ENCODE peak calls at places on chromosomes 3 and 15, in eight cellular contexts. E is fibroblast of the conjunctiva; T is left colon; U is CD4-positive, alpha-beta T cell; A is stimulated activated CD4-positive, alpha-beta T cell treated with anti-CD3 and anti-CD28 coated beads, Interleukin-1b, Interleukin-23, amount 100 ng/mL, for 4 hours; K is GM03348; S is tibial nerve; Z is stomach. M is an unnamed sample.

GRCh38 chr3:77039606-77040553 is at the start of gene ROBO2:
- DNase-seq in U (no peak), S (no peak), A (no peak), Z (no peak), T (peak; percentile 29), K (peak; percentile 18), E (no peak), M (no peak)

GRCh38 chr3:15319575-15319974 is 12.8 kb downstream of the SH3BP5 start:
- DNase-seq in E (no peak), K (peak; percentile 46), T (no peak), S (peak; percentile 57), Z (no peak), U (no peak), A (no peak), M (no peak)

GRCh38 chr3:44411031-44411645 is 66.3 kb downstream of the ZNF445 start:
- DNase-seq in U (no peak), T (no peak), S (no peak), K (no peak), A (no peak), Z (no peak), E (no peak), M (no peak)

GRCh38 chr15:75034615-75035014 is 11.2 kb downstream of the PPCDC start:
- DNase-seq in A (no peak), U (no peak), S (no peak), T (no peak), E (no peak), K (no peak), Z (no peak), M (no peak)

GRCh38 chr15:69414702-69415161 is 583 bp downstream of the KIF23 start:
- DNase-seq in E (peak; percentile 77), U (no peak), K (peak; percentile 88), T (peak; percentile 26), A (no peak), Z (no peak), S (no peak), M (no peak)

GRCh38 chr15:73082719-73083275 is 30.5 kb downstream of the NEO1 start:
- DNase-seq in U (no peak), S (no peak), E (no peak), T (no peak), Z (no peak), A (no peak), K (no peak), M (no peak)

GRCh38 chr3:28349397-28350000 is 875 bp upstream of the AZI2 start:
- DNase-seq in S (peak; percentile 12), E (no peak), Z (no peak), K (peak; percentile 13), T (no peak), U (no peak), A (no peak), M (no peak)

GRCh38 chr3:78857494-78858111 is 910.2 kb downstream of the ROBO1 start:
- DNase-seq in T (no peak), S (no peak), K (no peak), E (no peak), Z (no peak), A (no peak), U (no peak), M (no peak)

GRCh38 chr3:75863130-75863529 is 77.8 kb upstream of the ZNF717 start:
- DNase-seq in K (no peak), U (no peak), T (no peak), A (no peak), Z (no peak), S (no peak), E (no peak), M (no peak)

GRCh38 chr3:59263152-59263551 is 213.3 kb upstream of the CFAP20DC start:
- DNase-seq in S (no peak), K (no peak), T (no peak), A (no peak), E (no peak), U (no peak), Z (no peak), M (no peak)

GRCh38 chr15:78316211-78317077 is 17.0 kb upstream of the SKIC8 start:
- DNase-seq in A (no peak), U (no peak), S (no peak), Z (peak; percentile 61), K (no peak), T (peak; percentile 73), E (no peak), M (no peak)

GRCh38 chr3:154176036-154176435 is 54.8 kb downstream of the ARHGEF26 start:
- DNase-seq in T (no peak), A (no peak), Z (no peak), S (no peak), K (no peak), E (no peak), U (no peak), M (no peak)

GRCh38 chr3:164879201-164879600 is 199.1 kb downstream of the SI start:
- DNase-seq in A (no peak), U (no peak), S (no peak), K (no peak), Z (no peak), T (no peak), E (no peak), M (no peak)

GRCh38 chr15:40264321-40265153 is 18.3 kb downstream of the ANKRD63 start:
- DNase-seq in Z (no peak), E (no peak), T (no peak), A (no peak), U (no peak), K (no peak), S (no peak), M (no peak)

GRCh38 chr3:186044973-186045372 is 63.9 kb downstream of the ETV5 start:
- DNase-seq in E (no peak), T (no peak), U (no peak), A (no peak), Z (peak; percentile 31), K (no peak), S (no peak), M (no peak)

GRCh38 chr15:67715166-67715565 is 110.1 kb upstream of the SKOR1 start:
- DNase-seq in K (no peak), Z (no peak), E (no peak), U (no peak), A (no peak), S (no peak), T (no peak), M (no peak)

GRCh38 chr15:80766275-80766674 is 12.9 kb upstream of the CEMIP start:
- DNase-seq in E (no peak), Z (no peak), K (no peak), T (no peak), U (no peak), A (no peak), S (no peak), M (no peak)

GRCh38 chr3:191306428-191306827 is 22.8 kb upstream of the CCDC50 start:
- DNase-seq in K (no peak), A (no peak), E (no peak), S (no peak), U (no peak), Z (no peak), T (no peak), M (no peak)

GRCh38 chr15:60392986-60393811 is 4.6 kb downstream of the ANXA2 start:
- DNase-seq in A (no peak), U (no peak), E (peak; percentile 96), Z (peak; percentile 55), S (peak; percentile 50), K (peak; percentile 69), T (peak; percentile 59), M (no peak)

GRCh38 chr3:197542741-197543454 is 12.9 kb downstream of the BDH1 start:
- DNase-seq in K (no peak), Z (no peak), A (no peak), E (no peak), S (no peak), U (no peak), T (no peak), M (no peak)

GRCh38 chr15:52005748-52006701 is 13.0 kb upstream of the MAPK6 start:
- DNase-seq in S (no peak), K (peak; percentile 31), T (no peak), U (no peak), E (no peak), Z (no peak), A (no peak), M (no peak)

GRCh38 chr3:14858105-14858504 is 39.3 kb downstream of the FGD5 start:
- DNase-seq in U (no peak), K (no peak), A (no peak), S (no peak), E (no peak), Z (no peak), T (no peak), M (no peak)

GRCh38 chr3:133268772-133269171 is 131.1 kb upstream of the BFSP2 start:
- DNase-seq in T (no peak), S (no peak), K (no peak), A (no peak), E (no peak), U (no peak), Z (no peak), M (no peak)

GRCh38 chr3:8760506-8760905 is 8.9 kb downstream of the OXTR start:
- DNase-seq in S (no peak), T (no peak), U (no peak), A (no peak), K (no peak), Z (no peak), E (no peak), M (no peak)

GRCh38 chr3:53102601-53103147 is 27.6 kb downstream of the RFT1 start:
- DNase-seq in U (no peak), E (no peak), T (peak; percentile 7), Z (no peak), K (no peak), A (peak; percentile 32), S (no peak), M (no peak)

GRCh38 chr3:125641901-125642300 is 46.6 kb upstream of the OSBPL11 start:
- DNase-seq in E (no peak), A (no peak), S (no peak), U (no peak), Z (no peak), K (no peak), T (no peak), M (no peak)

GRCh38 chr15:27722102-27722501 is 377.0 kb downstream of the OCA2 start:
- DNase-seq in A (no peak), E (no peak), K (no peak), S (no peak), T (no peak), U (no peak), Z (no peak), M (no peak)

GRCh38 chr3:14991148-14991742 is 43.9 kb downstream of the NR2C2 start:
- DNase-seq in K (no peak), U (no peak), S (no peak), E (no peak), T (no peak), Z (no peak), A (no peak), M (no peak)

GRCh38 chr15:57559875-57560274 is 31.8 kb upstream of the MYZAP start:
- DNase-seq in T (peak; percentile 89), A (peak; percentile 71), Z (peak; percentile 84), U (peak; percentile 61), K (peak; percentile 74), E (no peak), S (peak; percentile 53), M (no peak)

GRCh38 chr3:156742401-156742800 is 68.0 kb downstream of the TIPARP start:
- DNase-seq in T (no peak), Z (no peak), E (no peak), K (no peak), U (no peak), S (no peak), A (no peak), M (no peak)

GRCh38 chr3:132730891-132731580 is 8.8 kb upstream of the NPHP3 start:
- DNase-seq in E (peak; percentile 40), T (no peak), Z (no peak), U (no peak), S (no peak), K (peak; percentile 49), A (no peak), M (no peak)

GRCh38 chr3:167863811-167864558 is 128.5 kb downstream of the SERPINI1 start:
- DNase-seq in E (no peak), K (no peak), A (no peak), Z (no peak), T (no peak), S (no peak), U (no peak), M (no peak)

GRCh38 chr3:11514191-11514770 is 129.4 kb downstream of the VGLL4 start:
- DNase-seq in S (no peak), K (peak; percentile 90), U (no peak), T (no peak), Z (peak; percentile 48), E (no peak), A (no peak), M (no peak)

GRCh38 chr15:31245135-31245689 is 81.4 kb upstream of the KLF13 start:
- DNase-seq in K (no peak), T (no peak), A (no peak), U (no peak), E (no peak), Z (no peak), S (no peak), M (no peak)

M was measured in cortex of kidney.